ENCODE peak calls at places on chromosomes 6 and 20, in eight cellular contexts. C, R, O, J, T, B, W and V are unnamed samples. For H3K27me3, the result is how much of the 10 kb centered on the place peaks cover.

GRCh38 chr6:133854167-133854632 is 34.7 kb upstream of the TCF21 start:
- DNase-seq in W (no peak), B (no peak), T (no peak), C (no peak), J (no peak), O (no peak), R (no peak), V (no peak)

GRCh38 chr20:62316331-62317166 is 13.8 kb downstream of the ADRM1 start:
- DNase-seq in R (no peak), W (no peak), C (no peak), T (no peak), J (no peak), B (no peak), O (no peak), V (no peak)

GRCh38 chr6:51021171-51021570 is 202.5 kb downstream of the TFAP2B start:
- DNase-seq in T (no peak), O (no peak), C (no peak), R (no peak), J (no peak), W (no peak), B (no peak), V (no peak)

GRCh38 chr6:18155864-18156396 is 708 bp downstream of the KDM1B start:
- DNase-seq in B (peak), R (peak), C (no peak), J (no peak), W (peak), O (peak), T (peak), V (peak)

GRCh38 chr6:19811397-19812079 is 25.6 kb upstream of the ID4 start:
- DNase-seq in W (no peak), R (no peak), C (no peak), O (no peak), J (no peak), T (no peak), B (no peak), V (no peak)

GRCh38 chr20:20536240-20536933 is 168.5 kb downstream of the INSM1 start:
- DNase-seq in O (no peak), W (no peak), B (no peak), J (no peak), C (no peak), R (no peak), T (no peak), V (no peak)

GRCh38 chr6:25486580-25486979 is 165.4 kb upstream of the SCGN start:
- DNase-seq in B (no peak), J (no peak), O (no peak), C (no peak), W (no peak), T (no peak), R (no peak), V (peak)

GRCh38 chr6:44043479-44044153 is 83.6 kb downstream of the MRPL14 start:
- DNase-seq in J (no peak), B (no peak), W (no peak), T (no peak), O (no peak), C (no peak), R (no peak), V (peak)

GRCh38 chr6:18141805-18142590 is 12.9 kb downstream of the TPMT start:
- DNase-seq in T (no peak), W (no peak), O (no peak), C (no peak), J (no peak), B (no peak), R (no peak), V (peak)

GRCh38 chr6:118618676-118619377 is 32.6 kb downstream of the CEP85L start:
- DNase-seq in T (no peak), B (peak), O (peak), C (peak), J (peak), W (no peak), R (peak), V (peak)

GRCh38 chr6:34177181-34177591 is 31.3 kb upstream of the GRM4 start:
- DNase-seq in W (no peak), T (no peak), B (no peak), J (no peak), R (no peak), C (no peak), O (no peak), V (no peak)

GRCh38 chr6:52306972-52307849 is 22.7 kb upstream of the MCM3 start:
- DNase-seq in O (no peak), R (no peak), W (no peak), T (no peak), C (no peak), B (no peak), J (no peak), V (no peak)

GRCh38 chr20:13022401-13023170 is 13.8 kb downstream of the SPTLC3 start:
- DNase-seq in J (no peak), W (no peak), R (peak), T (no peak), B (no peak), C (no peak), O (no peak), V (no peak)

GRCh38 chr6:39350723-39351505 is 28.4 kb upstream of the KCNK16 start:
- DNase-seq in B (no peak), C (no peak), O (no peak), R (no peak), J (no peak), T (no peak), W (no peak), V (no peak)

GRCh38 chr6:6843057-6843627 is 254.6 kb downstream of the LY86 start:
- DNase-seq in C (no peak), R (peak), O (no peak), T (no peak), J (no peak), B (no peak), W (no peak), V (no peak)

GRCh38 chr6:15389079-15389758 is 143.3 kb downstream of the JARID2 start:
- DNase-seq in J (no peak), O (no peak), T (no peak), W (no peak), B (no peak), R (no peak), C (no peak), V (no peak)

GRCh38 chr6:31186052-31186734 is 15.7 kb upstream of the POU5F1 start:
- DNase-seq in R (peak), W (no peak), B (no peak), O (peak), T (no peak), J (peak), C (no peak), V (no peak)

GRCh38 chr6:30618270-30618787 is 689 bp downstream of the MRPS18B start:
- DNase-seq in J (no peak), B (no peak), R (no peak), O (no peak), T (no peak), C (no peak), W (no peak), V (no peak)

GRCh38 chr6:117624869-117625481 is 22.7 kb upstream of the GOPC start:
- DNase-seq in B (no peak), R (no peak), W (no peak), J (no peak), T (no peak), C (no peak), O (no peak), V (no peak)

GRCh38 chr20:20360464-20360863 is 7.4 kb upstream of the INSM1 start:
- DNase-seq in C (no peak), R (peak), J (no peak), B (no peak), W (no peak), O (peak), T (no peak), V (peak)

GRCh38 chr20:45011108-45011526 is 44.8 kb downstream of the STK4 start:
- DNase-seq in R (peak), B (no peak), W (peak), C (peak), J (peak), O (peak), T (no peak), V (peak)

GRCh38 chr6:8830794-8831193 is 395.4 kb upstream of the SLC35B3 start:
- DNase-seq in C (no peak), R (no peak), O (no peak), B (no peak), J (no peak), T (no peak), W (no peak), V (no peak)

GRCh38 chr6:142568857-142569597 is 267.2 kb downstream of the ADGRG6 start:
- DNase-seq in B (no peak), J (no peak), C (no peak), T (no peak), O (no peak), W (no peak), R (peak), V (no peak)

GRCh38 chr6:135880066-135880972 is 28.8 kb downstream of the PDE7B start:
- DNase-seq in T (no peak), J (no peak), O (no peak), W (no peak), C (peak), R (peak), B (no peak), V (no peak)

GRCh38 chr6:139545474-139546116 is 171.1 kb upstream of the CITED2 start:
- DNase-seq in W (no peak), J (no peak), R (peak), O (no peak), C (no peak), B (no peak), T (no peak), V (no peak)

DNA sequence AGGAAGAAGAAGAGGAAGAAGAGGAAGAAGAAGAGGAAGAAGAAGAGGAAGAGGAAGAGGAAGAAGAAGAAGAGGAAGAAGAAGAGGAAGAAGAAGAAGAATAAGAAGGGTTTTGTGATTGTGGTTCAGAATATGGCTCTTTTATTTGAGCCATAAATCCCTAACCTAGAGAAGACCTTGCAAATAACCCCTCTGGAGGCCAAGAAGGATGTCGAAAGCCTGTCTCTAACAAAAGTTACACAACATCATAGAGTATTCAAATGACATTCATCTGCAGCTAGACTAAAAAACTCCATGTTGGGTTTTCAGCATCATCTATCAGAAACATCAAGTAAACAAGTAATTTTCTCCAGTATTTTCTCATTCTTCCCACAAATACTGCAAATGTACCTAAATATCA is 100.9 kb downstream of the RNASET2 start:
- DNase-seq in T (no peak), J (no peak), B (no peak), C (no peak), R (no peak), O (no peak), W (no peak), V (no peak)
- H3K27me3 ChIP-seq in T (under half), J (under half), B (under half), C (under half), R (under half), O (under half), W (under half), V (under half)

DNA sequence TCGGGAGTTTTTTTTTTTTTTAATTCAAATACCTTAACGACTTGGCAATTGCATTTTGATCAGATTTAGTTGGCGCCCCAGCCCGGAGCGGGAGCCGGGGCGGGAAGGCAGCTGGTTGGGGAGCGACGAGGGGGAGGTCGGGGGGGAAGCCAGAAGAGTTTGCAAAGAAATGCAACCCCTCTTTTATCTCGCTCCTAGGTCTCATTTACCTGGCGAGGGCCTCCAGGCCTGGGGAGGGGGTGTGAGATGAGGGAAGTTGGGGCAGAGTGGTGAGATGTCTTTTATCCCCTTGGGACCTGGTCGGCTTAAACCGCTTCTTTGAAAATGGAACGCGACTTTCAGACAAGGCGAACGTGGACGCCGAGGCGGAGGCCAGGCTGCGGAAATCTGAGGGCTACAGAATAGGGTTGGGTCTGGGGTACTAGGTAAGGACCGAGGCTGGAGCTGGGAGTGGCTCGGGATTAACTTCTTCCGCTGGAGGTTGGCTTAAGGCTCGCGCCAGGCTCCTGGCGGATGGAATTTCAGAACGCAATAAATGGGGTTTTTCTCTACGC is 40.3 kb downstream of the NCR2 start:
- DNase-seq in R (no peak), C (no peak), T (no peak), O (no peak), B (no peak), W (no peak), J (no peak), V (no peak)
- H3K27me3 ChIP-seq in R (half or more), C (half or more), T (under half), O (under half), B (under half), W (under half), J (half or more), V (half or more)

GRCh38 chr20:64167676-64168075 is 3.4 kb downstream of the MYT1 start:
- DNase-seq in J (no peak), O (no peak), C (no peak), R (no peak), T (no peak), B (no peak), W (no peak), V (no peak)
- H3K27me3 ChIP-seq in J (half or more), O (under half), C (under half), R (under half), T (under half), B (under half), W (under half), V (under half)

GRCh38 chr20:46020515-46020914 is 8.5 kb upstream of the SLC12A5 start:
- DNase-seq in R (no peak), C (no peak), O (no peak), B (no peak), J (no peak), T (no peak), W (no peak), V (no peak)
- H3K27me3 ChIP-seq in R (under half), C (under half), O (half or more), B (under half), J (half or more), T (under half), W (under half), V (under half)

DNA sequence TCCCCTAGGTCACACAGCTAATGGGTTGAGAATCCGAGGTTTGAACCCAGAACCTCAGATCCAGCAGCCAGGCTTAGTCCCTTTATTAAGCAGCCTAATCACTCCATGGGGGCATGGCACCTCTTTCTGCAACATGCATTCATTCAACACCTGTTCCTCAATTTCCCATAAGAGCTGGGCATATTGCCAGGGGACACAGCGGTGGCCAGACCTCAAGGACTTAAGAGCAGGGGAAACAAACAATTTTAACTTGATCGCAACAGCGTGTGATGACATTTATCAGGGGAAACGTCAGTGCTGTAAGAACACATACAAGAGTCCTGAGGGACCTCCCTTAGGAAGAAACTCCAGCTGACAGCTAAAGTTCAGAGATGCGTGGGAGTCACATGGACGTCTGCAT is 267.4 kb upstream of the CDH4 start:
- DNase-seq in J (no peak), B (no peak), T (no peak), R (no peak), O (no peak), C (no peak), W (no peak), V (no peak)
- H3K27me3 ChIP-seq in J (under half), B (under half), T (under half), R (under half), O (under half), C (under half), W (under half), V (under half)

DNA sequence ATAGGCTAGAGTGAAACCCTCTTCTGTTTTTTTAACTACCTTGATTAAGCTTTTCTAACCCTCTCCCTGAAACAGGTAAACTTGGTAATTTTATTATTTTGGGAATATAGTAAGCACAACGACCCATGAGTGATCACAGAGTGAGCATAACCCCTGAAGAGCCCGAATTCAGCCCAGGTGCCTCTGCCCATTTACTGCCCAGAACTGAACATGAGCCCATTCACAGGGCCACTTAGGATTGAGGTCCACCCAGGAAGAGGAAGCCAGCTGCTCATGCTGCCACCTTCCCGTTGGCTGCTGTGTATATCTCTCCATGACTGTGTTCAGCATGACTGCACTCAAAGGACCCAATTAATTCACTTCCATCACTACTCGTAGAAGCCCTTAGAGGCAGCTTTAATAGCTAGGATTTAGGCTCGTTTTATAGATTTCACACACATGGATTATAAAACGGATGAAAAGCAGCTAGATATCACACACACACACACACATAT is 8.2 kb upstream of the PDE10A start:
- DNase-seq in W (no peak), O (no peak), B (no peak), C (no peak), T (no peak), J (no peak), R (no peak), V (no peak)
- H3K27me3 ChIP-seq in W (under half), O (under half), B (under half), C (under half), T (under half), J (under half), R (under half), V (under half)

GRCh38 chr20:11054266-11055025 is 380.6 kb upstream of the JAG1 start:
- DNase-seq in B (no peak), C (no peak), T (no peak), W (no peak), R (no peak), J (no peak), O (no peak), V (no peak)
- H3K27me3 ChIP-seq in B (under half), C (under half), T (under half), W (under half), R (under half), J (under half), O (under half), V (under half)

GRCh38 chr20:46539113-46539512 is 11.3 kb downstream of the OCSTAMP start:
- DNase-seq in W (no peak), B (no peak), O (no peak), J (no peak), R (no peak), T (no peak), C (no peak), V (no peak)

GRCh38 chr20:46543033-46543432 is 7.4 kb downstream of the OCSTAMP start:
- DNase-seq in R (no peak), O (no peak), J (no peak), B (no peak), C (no peak), W (no peak), T (no peak), V (no peak)

GRCh38 chr20:46543959-46544358 is 6.5 kb downstream of the OCSTAMP start:
- DNase-seq in J (no peak), R (no peak), C (no peak), T (no peak), W (no peak), O (no peak), B (no peak), V (no peak)

GRCh38 chr20:46544576-46544975 is 5.9 kb downstream of the OCSTAMP start:
- DNase-seq in B (no peak), R (no peak), T (no peak), J (no peak), C (no peak), W (no peak), O (no peak), V (no peak)

GRCh38 chr20:46541229-46541935 is 9.1 kb downstream of the OCSTAMP start:
- DNase-seq in T (no peak), R (no peak), C (no peak), W (no peak), J (no peak), B (no peak), O (no peak), V (no peak)
- H3K27me3 ChIP-seq in T (under half), R (under half), C (under half), W (under half), J (under half), B (under half), O (under half), V (under half)